ENCODE peak calls at places on chromosome 14, in five cellular contexts. D is IMR-90, X is sigmoid colon, H is body of pancreas, U is stomach. Q is an unnamed sample.

GRCh38 chr14:59243174-59243573 is 54.7 kb downstream of the DAAM1 start:
- DNase-seq in D (no peak), X (no peak), H (no peak), U (no peak), Q (no peak)

GRCh38 chr14:24332094-24332983 is 2.5 kb downstream of the ADCY4 start:
- DNase-seq in D (peak; percentile 52), X (peak; percentile 81), H (peak; percentile 82), U (peak; percentile 82), Q (peak; percentile 64)

GRCh38 chr14:94028450-94028826 is 2.3 kb downstream of the OTUB2 start:
- DNase-seq in D (peak; percentile 42), X (no peak), H (no peak), U (no peak), Q (no peak)

GRCh38 chr14:68848253-68848652 is 55.4 kb upstream of the ZFP36L1 start:
- DNase-seq in D (no peak), X (no peak), H (no peak), U (no peak), Q (no peak)

GRCh38 chr14:60618200-60618599 is 31.1 kb downstream of the SIX1 start:
- DNase-seq in D (no peak), X (no peak), H (peak; percentile 43), U (peak; percentile 51), Q (no peak)

GRCh38 chr14:104659764-104660523 is 29.5 kb upstream of the INF2 start:
- DNase-seq in D (peak; percentile 18), X (no peak), H (no peak), U (no peak), Q (no peak)

GRCh38 chr14:60775296-60775695 is 40.7 kb downstream of the MNAT1 start:
- DNase-seq in D (peak; percentile 84), X (no peak), H (no peak), U (no peak), Q (no peak)

GRCh38 chr14:95319312-95320075 is at the start of gene CLMN:
- DNase-seq in D (peak; percentile 4), X (no peak), H (peak; percentile 74), U (peak; percentile 53), Q (peak; percentile 48)

GRCh38 chr14:74413622-74414021 is 12.4 kb downstream of the SYNDIG1L start:
- DNase-seq in D (no peak), X (no peak), H (no peak), U (no peak), Q (no peak)

GRCh38 chr14:57737598-57737997 is 128.3 kb downstream of the SLC35F4 start:
- DNase-seq in D (no peak), X (no peak), H (no peak), U (no peak), Q (no peak)

GRCh38 chr14:94337274-94337673 is 14.1 kb upstream of the SERPINA6 start:
- DNase-seq in D (peak; percentile 31), X (no peak), H (no peak), U (no peak), Q (no peak)

GRCh38 chr14:105484069-105484996 is 2.4 kb upstream of the CRIP1 start:
- DNase-seq in D (no peak), X (no peak), H (no peak), U (no peak), Q (peak; percentile 77)

GRCh38 chr14:33647385-33647786 is 303.5 kb downstream of the EGLN3 start:
- DNase-seq in D (peak; percentile 91), X (no peak), H (no peak), U (no peak), Q (no peak)

DNA sequence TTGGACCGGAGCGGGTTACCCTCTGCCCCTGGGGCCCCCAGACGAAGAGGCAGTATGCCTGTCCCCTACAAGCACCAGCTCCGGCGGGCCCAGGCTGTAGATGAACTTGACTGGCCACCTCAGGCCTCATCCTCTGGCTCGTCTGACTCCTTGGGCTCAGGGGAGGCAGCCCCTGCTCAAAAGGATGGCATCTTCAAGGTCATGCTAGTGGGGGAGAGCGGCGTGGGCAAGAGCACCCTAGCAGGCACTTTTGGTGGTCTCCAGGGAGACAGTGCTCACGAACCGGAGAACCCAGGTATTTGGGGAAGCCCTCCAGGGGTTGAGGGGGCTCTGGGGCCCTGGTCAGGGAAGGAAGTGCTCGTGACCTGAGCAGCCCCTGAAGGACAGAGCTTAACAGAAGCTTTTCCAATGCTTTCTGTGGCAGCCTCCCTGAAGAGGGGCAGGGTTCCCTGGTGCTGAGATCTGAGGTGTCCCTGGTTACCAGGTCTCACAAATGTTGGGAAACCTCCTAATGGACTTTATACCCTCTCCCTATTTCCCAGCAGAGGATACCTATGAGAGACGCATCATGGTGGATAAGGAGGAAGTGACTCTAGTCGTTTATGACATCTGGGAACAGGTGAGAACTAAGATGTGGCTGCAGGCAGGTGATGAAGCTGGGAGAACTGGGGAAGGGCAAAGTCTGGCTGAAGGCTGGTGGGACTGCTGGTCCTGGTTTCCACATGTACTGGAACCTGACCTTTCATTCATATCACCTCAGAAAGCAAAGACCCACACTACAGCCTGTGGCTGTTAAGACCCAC is 1.9 kb downstream of the REM2 start:
- DNase-seq in D (no peak), X (no peak), H (no peak), U (no peak), Q (no peak)
- TF ChIP-seq POLR2A in D (no peak), X (no peak), H (no peak), U (no peak), Q (no peak)

GRCh38 chr14:64394973-64395633 is 7.0 kb downstream of the MTHFD1 start:
- DNase-seq in D (no peak), X (no peak), H (no peak), U (no peak), Q (no peak)

GRCh38 chr14:64391986-64392385 is 3.8 kb downstream of the MTHFD1 start:
- DNase-seq in D (no peak), X (peak; percentile 29), H (no peak), U (no peak), Q (no peak)

GRCh38 chr14:64388533-64389243 is 535 bp downstream of the MTHFD1 start:
- DNase-seq in D (peak; percentile 30), X (no peak), H (peak; percentile 46), U (peak; percentile 38), Q (no peak)

GRCh38 chr14:64391113-64391725 is 3.1 kb downstream of the MTHFD1 start:
- DNase-seq in D (no peak), X (no peak), H (no peak), U (no peak), Q (no peak)

GRCh38 chr14:64394423-64394822 is 6.3 kb downstream of the MTHFD1 start:
- DNase-seq in D (no peak), X (no peak), H (no peak), U (no peak), Q (no peak)
- TF ChIP-seq POLR2A in D (no peak), X (no peak), H (no peak), U (no peak), Q (no peak)

GRCh38 chr14:65941091-65941490 is 528.6 kb downstream of the FUT8 start:
- DNase-seq in D (no peak), X (no peak), H (no peak), U (no peak), Q (no peak)
- TF ChIP-seq POLR2A in D (no peak), X (no peak), H (no peak), U (no peak), Q (no peak)

DNA sequence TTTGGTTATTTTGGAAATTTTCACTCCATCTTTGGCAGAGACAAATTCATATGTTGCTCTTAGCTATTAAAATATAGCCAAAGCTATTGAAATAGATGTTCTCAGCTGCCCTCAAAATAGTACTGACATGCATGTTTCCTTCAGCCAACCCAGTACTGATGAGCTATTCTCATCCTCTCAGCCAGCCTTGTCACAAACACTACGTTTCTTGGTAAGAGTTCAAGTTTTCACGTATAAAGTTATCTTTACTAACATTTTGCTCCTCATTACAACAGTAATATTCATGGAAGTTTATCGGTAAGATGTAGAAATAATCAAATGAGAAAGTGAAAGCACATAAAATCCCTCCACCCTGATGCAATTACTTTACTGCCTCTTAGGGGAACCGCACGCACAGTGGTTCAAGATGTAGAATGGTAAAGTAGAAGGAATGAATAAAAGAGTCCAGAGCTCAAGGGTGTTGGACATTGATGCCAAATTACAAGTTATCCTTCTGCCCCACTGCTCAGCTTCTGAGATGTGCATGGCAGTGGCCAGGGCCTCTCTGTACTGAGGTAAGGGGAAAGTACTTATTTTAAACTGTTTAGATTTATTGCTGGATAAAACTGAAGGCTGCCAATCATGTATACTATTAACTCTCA is 20.7 kb downstream of the GCH1 start:
- DNase-seq in D (peak; percentile 35), X (no peak), H (no peak), U (no peak), Q (no peak)
- TF ChIP-seq POLR2A in D (no peak), X (no peak), H (no peak), U (no peak), Q (no peak)

DNA sequence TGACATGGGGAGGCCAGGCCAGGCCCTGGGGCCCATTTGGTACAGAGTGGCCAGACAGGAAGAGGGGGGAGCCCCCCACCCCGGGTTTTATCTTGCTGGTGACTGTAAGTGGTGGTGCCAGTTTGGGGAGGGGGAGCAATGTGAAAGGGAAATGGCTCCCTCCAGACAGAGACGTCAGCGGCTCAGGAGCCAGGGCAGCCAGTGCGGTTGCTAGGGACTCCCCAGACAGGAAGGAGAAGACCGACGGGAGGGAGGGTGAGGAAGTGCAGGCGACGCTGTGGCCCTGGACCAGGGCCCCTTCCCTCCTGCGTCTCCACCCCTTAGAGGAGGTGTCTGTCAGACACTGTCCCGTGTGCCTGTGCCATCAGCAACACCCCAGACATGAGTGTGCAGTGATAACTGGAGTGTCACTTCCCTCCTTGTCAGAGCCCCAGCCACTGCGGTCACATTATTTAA is 7.0 kb downstream of the VASH1 start:
- DNase-seq in D (no peak), X (no peak), H (no peak), U (peak; percentile 40), Q (peak; percentile 84)
- TF ChIP-seq POLR2A in D (no peak), X (no peak), H (no peak), U (no peak), Q (peak; percentile 23)

GRCh38 chr14:50061664-50062437 is 54.5 kb downstream of the VCPKMT start:
- DNase-seq in D (peak; percentile 56), X (no peak), H (peak; percentile 44), U (peak; percentile 61), Q (no peak)
- TF ChIP-seq POLR2A in D (no peak), X (no peak), H (no peak), U (no peak), Q (no peak)

Q was measured in heart left ventricle.